ENCODE peak calls at places on chromosomes 11 and 22, in seven cellular contexts. Y, G, E, W, U, J and X are unnamed samples.

GRCh38 chr11:86800076-86800955 is at the start of gene PRSS23:
- DNase-seq in Y (peak; percentile 52), G (peak; percentile 75), E (peak; percentile 71), W (peak; percentile 70), U (peak; percentile 89), J (no peak), X (no peak)

GRCh38 chr11:2691355-2691761 is 8.4 kb downstream of the KCNQ1OT1 start:
- DNase-seq in Y (no peak), G (no peak), E (no peak), W (no peak), U (peak; percentile 59), J (no peak), X (no peak)

GRCh38 chr22:26056455-26056854 is 112.8 kb upstream of the SEZ6L start:
- DNase-seq in Y (no peak), G (no peak), E (no peak), W (no peak), U (no peak), J (no peak), X (no peak)

GRCh38 chr22:42920101-42920820 is 63.2 kb upstream of the ARFGAP3 start:
- DNase-seq in Y (no peak), G (no peak), E (no peak), W (peak; percentile 24), U (peak; percentile 77), J (peak; percentile 39), X (no peak)

GRCh38 chr11:2517016-2517385 is 72.2 kb downstream of the KCNQ1 start:
- DNase-seq in Y (no peak), G (no peak), E (no peak), W (peak; percentile 13), U (peak; percentile 52), J (no peak), X (no peak)

GRCh38 chr11:32002311-32002710 is 88.6 kb upstream of the RCN1 start:
- DNase-seq in Y (no peak), G (no peak), E (no peak), W (no peak), U (no peak), J (peak; percentile 5), X (no peak)

GRCh38 chr11:2434008-2434407 is 10.3 kb downstream of the TRPM5 start:
- DNase-seq in Y (no peak), G (no peak), E (no peak), W (no peak), U (no peak), J (no peak), X (no peak)

GRCh38 chr11:100681064-100681502 is 6.0 kb upstream of the ARHGAP42 start:
- DNase-seq in Y (peak; percentile 37), G (peak; percentile 8), E (peak; percentile 96), W (peak; percentile 55), U (no peak), J (no peak), X (no peak)

GRCh38 chr11:61541568-61541967 is 33.0 kb downstream of the LRRC10B start:
- DNase-seq in Y (no peak), G (peak; percentile 71), E (no peak), W (no peak), U (no peak), J (peak; percentile 11), X (no peak)

GRCh38 chr11:29963796-29964195 is 53.0 kb downstream of the KCNA4 start:
- DNase-seq in Y (no peak), G (no peak), E (no peak), W (no peak), U (no peak), J (no peak), X (no peak)
- H3K4me3 ChIP-seq in Y (no peak overlapping the region), G (no peak overlapping the region), E (no peak overlapping the region), W (no peak overlapping the region), U (no peak overlapping the region), J (no peak overlapping the region), X (no peak overlapping the region)

GRCh38 chr22:37420656-37421467 is 6.4 kb downstream of the ELFN2 start:
- DNase-seq in Y (no peak), G (no peak), E (no peak), W (no peak), U (no peak), J (no peak), X (no peak)
- TF ChIP-seq CTCF in Y (no peak), G (no peak), E (no peak), W (no peak), U (no peak), J (no peak), X (no peak)

GRCh38 chr11:69985331-69985653 is 92.8 kb upstream of the ANO1 start:
- DNase-seq in Y (no peak), G (no peak), E (no peak), W (no peak), U (no peak), J (no peak), X (no peak)
- H3K4me3 ChIP-seq in Y (peak overlapping the region; percentile 55), G (no peak overlapping the region), E (no peak overlapping the region), W (peak overlapping the region; percentile 35), U (peak overlapping the region; percentile 61), J (no peak overlapping the region), X (no peak overlapping the region)

GRCh38 chr22:22520667-22521602 is 865 bp upstream of the ZNF280A start:
- DNase-seq in Y (no peak), G (no peak), E (peak; percentile 17), W (no peak), U (no peak), J (no peak), X (no peak)

GRCh38 chr22:22521631-22522030 is 1.6 kb upstream of the ZNF280A start:
- DNase-seq in Y (no peak), G (no peak), E (no peak), W (no peak), U (no peak), J (no peak), X (no peak)

GRCh38 chr22:22516992-22517391 is 3.1 kb downstream of the ZNF280A start:
- DNase-seq in Y (no peak), G (no peak), E (no peak), W (no peak), U (no peak), J (no peak), X (no peak)

GRCh38 chr22:22520020-22520656 is at the start of gene ZNF280A:
- DNase-seq in Y (no peak), G (peak; percentile 7), E (no peak), W (no peak), U (no peak), J (no peak), X (no peak)

DNA sequence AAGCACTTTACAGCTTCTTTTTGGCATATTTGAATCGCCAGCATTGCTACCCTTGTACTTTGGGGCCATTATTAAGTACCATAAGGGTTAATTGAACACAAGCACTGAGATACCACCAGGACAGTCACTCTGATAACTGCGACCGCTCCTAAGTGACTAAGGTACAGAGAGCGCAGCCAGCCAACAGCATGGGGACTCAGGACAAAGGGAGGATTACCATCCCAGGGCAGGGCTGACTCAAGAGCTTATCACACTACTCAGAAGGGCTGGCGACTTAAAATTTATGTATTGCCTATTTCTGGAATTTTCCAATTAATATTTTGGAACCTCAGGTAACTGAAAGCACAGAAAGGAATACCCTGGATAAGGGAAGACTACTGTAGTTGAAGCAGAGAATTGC is 479 bp downstream of the ZNF280A start:
- DNase-seq in Y (no peak), G (no peak), E (no peak), W (no peak), U (no peak), J (no peak), X (no peak)
- TF ChIP-seq CTCF in Y (no peak), G (no peak), E (no peak), W (no peak), U (no peak), J (no peak), X (no peak)

DNA sequence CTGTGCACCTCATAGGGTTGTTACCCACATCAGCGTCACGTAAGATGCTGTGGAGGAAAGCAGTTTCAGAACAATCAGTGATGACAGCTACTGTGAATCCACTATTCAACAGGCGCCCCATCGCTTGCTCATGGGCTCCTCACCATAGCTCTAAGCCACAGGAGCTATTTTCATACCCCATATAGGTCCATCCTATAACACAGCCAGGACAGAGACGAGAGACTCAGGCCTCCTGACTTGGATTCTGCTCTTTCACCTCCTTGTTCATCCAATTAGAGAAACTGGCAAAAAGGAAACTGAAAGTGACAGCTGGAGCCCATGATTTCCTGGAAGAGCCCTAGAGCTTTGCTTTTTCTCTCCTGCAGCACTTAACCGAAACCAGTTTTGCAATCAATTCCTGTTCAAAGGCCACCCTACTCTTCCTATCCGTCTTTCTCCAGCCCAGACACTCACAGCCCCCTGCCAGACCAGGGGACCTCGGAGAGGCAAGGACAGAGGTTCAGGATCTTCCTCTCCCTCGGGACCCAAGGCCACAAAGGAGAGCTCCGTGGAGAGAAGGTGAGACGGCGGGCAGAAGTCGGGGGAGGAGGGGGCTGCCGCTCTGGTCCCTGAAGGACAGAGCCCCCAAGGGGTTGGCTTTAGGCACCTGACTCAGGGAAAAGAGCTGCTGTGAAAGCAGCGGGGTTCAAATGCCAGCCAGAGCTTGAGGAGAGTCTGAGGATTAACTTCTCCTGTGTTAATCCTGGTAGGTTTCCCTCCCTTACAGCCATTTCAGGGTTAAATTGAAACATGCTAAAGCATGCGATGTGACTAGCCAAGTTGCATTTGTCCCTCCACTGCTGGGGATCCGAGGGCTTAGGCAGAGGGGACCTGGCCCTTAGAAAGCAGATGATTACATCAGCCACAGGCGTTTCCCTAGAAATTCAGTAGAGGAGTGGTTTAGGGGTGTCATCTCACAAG is at the start of gene APOL6:
- DNase-seq in Y (peak; percentile 62), G (peak; percentile 50), E (peak; percentile 86), W (no peak), U (no peak), J (no peak), X (no peak)
- H3K4me3 ChIP-seq in Y (peak within 1 kb of the TSS; percentile 54), G (peak within 1 kb of the TSS; percentile 67), E (peak within 1 kb of the TSS; percentile 94), W (peak within 1 kb of the TSS; percentile 53), U (peak within 1 kb of the TSS; percentile 57), J (peak within 1 kb of the TSS; percentile 86), X (peak within 1 kb of the TSS; percentile 49)

DNA sequence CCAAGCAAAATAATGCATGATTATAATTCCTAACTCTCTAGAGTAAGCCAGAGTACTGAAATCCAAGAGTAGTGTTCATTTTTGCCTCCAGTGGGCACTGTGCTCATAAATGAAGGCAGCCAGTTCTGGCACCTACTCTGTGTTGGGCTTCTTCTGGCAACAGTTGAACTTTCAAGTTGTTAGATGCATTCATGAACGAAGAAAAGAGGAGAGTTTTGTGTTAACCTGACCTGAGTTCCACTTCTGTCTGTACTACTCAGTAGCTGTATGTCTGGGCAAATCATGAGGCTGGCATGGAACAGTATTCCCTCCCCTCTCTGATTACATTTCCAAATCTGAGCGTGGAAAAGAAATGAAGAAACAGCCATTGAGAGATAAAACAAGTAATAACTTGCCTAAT is 20.3 kb upstream of the TENM4 start:
- DNase-seq in Y (peak; percentile 27), G (peak; percentile 13), E (peak; percentile 42), W (no peak), U (no peak), J (no peak), X (no peak)
- TF ChIP-seq CTCF in Y (peak; percentile 64), G (peak; percentile 55), E (peak; percentile 65), W (no peak), U (peak; percentile 46), J (peak; percentile 71), X (peak; percentile 76)

DNA sequence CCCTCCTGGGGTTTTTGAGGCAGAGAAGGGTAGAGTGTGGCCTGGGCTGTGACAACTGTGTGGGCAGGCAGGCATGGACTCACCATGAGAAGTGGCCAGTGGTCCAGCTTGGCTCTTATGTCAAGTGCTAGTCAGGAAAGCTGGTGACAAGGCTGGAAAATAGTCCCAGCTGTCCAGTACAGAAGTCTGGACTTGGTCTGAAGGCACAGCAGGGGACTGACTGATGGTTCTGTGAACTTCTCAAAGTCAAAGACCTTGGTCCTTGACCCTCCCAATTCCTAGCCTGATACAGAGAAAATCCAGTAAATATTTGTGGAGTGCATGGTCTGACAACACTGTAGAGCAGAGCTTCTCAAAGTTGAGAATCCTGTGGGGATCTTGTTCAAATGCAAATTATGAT is 1.7 kb downstream of the PPFIBP2 start:
- DNase-seq in Y (no peak), G (no peak), E (no peak), W (no peak), U (no peak), J (no peak), X (no peak)
- H3K4me3 ChIP-seq in Y (no peak overlapping the region), G (no peak overlapping the region), E (no peak overlapping the region), W (no peak overlapping the region), U (no peak overlapping the region), J (no peak overlapping the region), X (no peak overlapping the region)